ENCODE peak calls at places on chromosomes 4 and X, in six cellular contexts. S is keratinocyte; I is fibroblast of lung; Y is astrocyte of the cerebellum; L is SK-N-SH; P is effector memory CD4-positive, alpha-beta T cell. K is an unnamed sample.

GRCh38 chr4:23091674-23092073 is 398.9 kb downstream of the GBA3 start:
- DNase-seq in S (no peak), I (no peak), Y (no peak), L (no peak), P (no peak), K (no peak)

GRCh38 chr4:137651128-137651527 is 118.8 kb upstream of the PCDH18 start:
- DNase-seq in S (no peak), I (peak), Y (peak), L (no peak), P (no peak), K (peak)

GRCh38 chr4:110641218-110641617 is 18.3 kb upstream of the PITX2 start:
- DNase-seq in S (no peak), I (no peak), Y (no peak), L (no peak), P (no peak), K (no peak)

GRCh38 chrX:136598631-136599030 is 49.3 kb upstream of the CD40LG start:
- DNase-seq in S (no peak), I (no peak), Y (no peak), L (no peak), P (peak), K (no peak)

GRCh38 chrX:118347131-118347530 is 1.2 kb downstream of the WDR44 start:
- DNase-seq in S (no peak), I (peak), Y (peak), L (peak), P (no peak), K (peak)

GRCh38 chr4:153494562-153494961 is 28.4 kb downstream of the TMEM131L start:
- DNase-seq in S (no peak), I (no peak), Y (no peak), L (no peak), P (no peak), K (no peak)

GRCh38 chr4:39083164-39083563 is 21.1 kb downstream of the KLHL5 start:
- DNase-seq in S (no peak), I (peak), Y (peak), L (no peak), P (no peak), K (no peak)

GRCh38 chr4:86058621-86059020 is 301.2 kb downstream of the MAPK10 start:
- DNase-seq in S (no peak), I (no peak), Y (no peak), L (no peak), P (no peak), K (no peak)

GRCh38 chrX:96372313-96373046 is 312.2 kb upstream of the DIAPH2 start:
- DNase-seq in S (no peak), I (peak), Y (peak), L (peak), P (no peak), K (peak)

GRCh38 chr4:7191546-7192251 is 639 bp upstream of the SORCS2 start:
- DNase-seq in S (no peak), I (no peak), Y (no peak), L (no peak), P (no peak), K (no peak)

GRCh38 chrX:3815896-3816664 is 102.6 kb upstream of the PRKX start:
- DNase-seq in S (no peak), I (peak), Y (no peak), L (peak), P (no peak), K (peak)

GRCh38 chrX:17525266-17525665 is 150.3 kb downstream of the NHS start:
- DNase-seq in S (no peak), I (peak), Y (no peak), L (no peak), P (no peak), K (no peak)

DNA sequence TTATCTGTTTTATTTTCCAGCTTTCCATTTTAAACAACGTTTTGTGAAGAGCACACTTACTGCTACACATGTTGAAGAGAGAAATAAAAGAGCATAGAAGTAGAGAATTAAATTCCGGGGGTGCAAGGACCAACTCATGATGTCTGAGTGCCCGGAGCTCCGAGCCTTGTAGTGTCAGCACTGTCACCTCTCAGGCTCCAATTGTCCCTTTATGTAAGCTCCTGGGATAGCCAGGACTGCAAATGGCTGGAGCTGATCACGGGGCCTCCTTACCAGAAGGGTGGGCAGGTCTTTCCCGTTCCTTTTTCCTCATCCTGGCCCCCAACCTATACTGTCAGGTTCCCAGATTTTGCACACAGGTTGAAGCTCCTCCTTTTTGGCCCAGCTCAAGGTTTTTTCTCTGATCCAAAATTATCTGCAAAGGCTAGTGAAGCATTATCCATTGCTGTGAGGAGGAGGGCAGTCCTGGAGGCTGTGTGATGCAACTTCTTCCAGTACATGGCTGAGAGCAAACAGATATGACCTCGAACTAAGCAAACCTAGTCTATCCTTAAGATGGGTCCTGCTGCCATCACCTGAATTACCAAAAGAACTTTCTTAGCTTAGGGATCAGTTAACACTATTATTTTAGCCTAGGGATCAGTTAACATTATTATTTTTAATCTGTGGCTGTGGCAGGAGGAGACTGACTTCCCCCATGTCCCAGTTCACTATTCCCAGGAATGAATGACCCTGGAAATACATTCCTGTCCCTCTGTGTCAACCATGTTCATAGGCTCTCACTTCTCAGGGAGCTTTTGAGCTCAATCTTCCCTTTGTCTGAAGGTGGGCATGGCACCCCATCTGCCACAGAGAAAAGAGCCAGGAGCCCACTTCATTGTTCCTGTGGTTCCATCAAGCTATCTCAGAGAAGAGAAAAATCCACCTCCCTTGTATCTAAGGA is at the start of gene FGG:
- DNase-seq in S (no peak), I (no peak), Y (no peak), L (no peak), P (no peak), K (no peak)
- H3K4me3 ChIP-seq in S (no peak), I (no peak), Y (no peak), L (no peak), P (no peak), K (no peak)

DNA sequence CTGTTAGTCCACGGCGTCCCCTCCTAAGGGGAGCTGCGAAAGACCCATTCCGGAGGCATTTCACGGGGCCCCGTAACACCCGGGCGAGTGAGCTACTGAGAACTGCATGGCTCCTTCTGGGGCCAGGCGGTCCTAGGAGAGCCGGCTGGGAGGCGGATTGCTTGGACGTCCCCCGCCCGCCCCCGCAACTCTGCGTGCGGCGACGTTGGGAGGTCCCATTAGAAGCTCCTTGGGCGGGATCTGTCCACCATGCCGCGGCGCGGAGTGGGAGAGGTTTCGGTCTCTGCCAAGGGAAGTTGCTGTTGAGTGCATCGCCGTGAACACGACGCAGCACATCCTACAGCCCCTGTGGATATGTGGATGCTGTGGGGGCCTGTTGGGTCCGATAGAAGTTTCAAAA is 85.4 kb upstream of the IGFBP7 start:
- DNase-seq in S (no peak), I (no peak), Y (no peak), L (no peak), P (no peak), K (no peak)
- H3K4me3 ChIP-seq in S (no peak), I (no peak), Y (no peak), L (no peak), P (no peak), K (no peak)

GRCh38 chr4:336099-336892 is 1.3 kb upstream of the ZNF141 start:
- DNase-seq in S (no peak), I (no peak), Y (no peak), L (peak), P (no peak), K (peak)
- H3K4me3 ChIP-seq in S (peak), I (peak), Y (peak), L (peak), P (peak), K (peak)

GRCh38 chr4:125313497-125313896 is 1.3 kb upstream of the FAT4 start:
- DNase-seq in S (peak), I (peak), Y (peak), L (peak), P (no peak), K (peak)
- H3K4me3 ChIP-seq in S (no peak), I (no peak), Y (no peak), L (no peak), P (no peak), K (no peak)

GRCh38 chrX:133857648-133858269 is 127.6 kb downstream of the GPC3 start:
- DNase-seq in S (no peak), I (no peak), Y (no peak), L (no peak), P (no peak), K (no peak)

GRCh38 chrX:133850414-133850813 is 135.0 kb downstream of the GPC3 start:
- DNase-seq in S (no peak), I (no peak), Y (no peak), L (no peak), P (no peak), K (no peak)

GRCh38 chrX:133849676-133850075 is 135.7 kb downstream of the GPC3 start:
- DNase-seq in S (no peak), I (peak), Y (no peak), L (no peak), P (no peak), K (no peak)

GRCh38 chrX:133856819-133857218 is 128.6 kb downstream of the GPC3 start:
- DNase-seq in S (no peak), I (no peak), Y (no peak), L (no peak), P (no peak), K (no peak)

GRCh38 chrX:133852837-133853236 is 132.6 kb downstream of the GPC3 start:
- DNase-seq in S (no peak), I (no peak), Y (no peak), L (no peak), P (no peak), K (peak)
- H3K4me3 ChIP-seq in S (no peak), I (no peak), Y (no peak), L (no peak), P (no peak), K (no peak)

GRCh38 chr4:2041234-2042130 is 17.6 kb upstream of the NAT8L start:
- DNase-seq in S (peak), I (peak), Y (peak), L (peak), P (peak), K (peak)

GRCh38 chr4:2036866-2037265 is 22.3 kb upstream of the NAT8L start:
- DNase-seq in S (no peak), I (no peak), Y (no peak), L (no peak), P (no peak), K (no peak)

GRCh38 chr4:2040391-2041233 is 18.5 kb upstream of the NAT8L start:
- DNase-seq in S (no peak), I (no peak), Y (no peak), L (peak), P (no peak), K (no peak)

DNA sequence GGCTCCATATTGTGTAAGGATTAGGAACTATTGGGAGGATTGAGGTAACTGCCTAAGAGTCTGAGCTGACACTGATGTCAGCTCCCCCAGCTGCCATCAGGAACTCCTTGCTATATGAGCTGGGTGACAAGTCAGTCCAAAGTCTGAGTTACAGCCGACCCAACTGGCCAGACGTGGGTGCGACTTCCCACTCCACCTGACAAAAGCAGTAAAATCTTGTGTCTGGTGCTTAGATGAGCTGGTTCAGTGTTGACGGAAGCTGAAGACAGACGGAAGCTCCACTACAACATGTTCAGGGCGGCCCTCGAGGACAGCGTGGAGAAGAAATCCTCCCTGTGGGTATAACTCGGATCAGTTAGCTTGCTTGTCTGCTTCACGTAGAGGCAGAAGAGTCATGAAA is 22.8 kb upstream of the NAT8L start:
- DNase-seq in S (no peak), I (no peak), Y (no peak), L (no peak), P (no peak), K (no peak)
- H3K4me3 ChIP-seq in S (no peak), I (no peak), Y (no peak), L (no peak), P (no peak), K (no peak)

GRCh38 chrX:19121898-19122640 is at the start of gene ADGRG2:
- DNase-seq in S (no peak), I (peak), Y (no peak), L (peak), P (no peak), K (peak)
- H3K4me3 ChIP-seq in S (peak), I (no peak), Y (peak), L (no peak), P (no peak), K (peak)